ENCODE peak calls at places on chromosomes 11 and 22, in eight cellular contexts. Q, V, J, E, B, G, S and O are unnamed samples.

GRCh38 chr11:128765571-128766530 is 72.0 kb downstream of the FLI1 start:
- DNase-seq in Q (no peak), V (no peak), J (no peak), E (no peak), B (no peak), G (no peak), S (no peak), O (no peak)

GRCh38 chr11:287821-288327 is 1.1 kb upstream of the PGGHG start:
- DNase-seq in Q (no peak), V (no peak), J (no peak), E (no peak), B (no peak), G (no peak), S (no peak), O (no peak)

GRCh38 chr22:35997438-35997837 is 31.2 kb downstream of the RBFOX2 start:
- DNase-seq in Q (no peak), V (no peak), J (no peak), E (no peak), B (no peak), G (no peak), S (no peak), O (no peak)

GRCh38 chr11:32219320-32219719 is 128.4 kb downstream of the RCN1 start:
- DNase-seq in Q (no peak), V (no peak), J (no peak), E (no peak), B (no peak), G (no peak), S (no peak), O (no peak)

GRCh38 chr11:110059706-110060430 is 33.3 kb upstream of the ZC3H12C start:
- DNase-seq in Q (no peak), V (no peak), J (no peak), E (no peak), B (peak; percentile 51), G (peak; percentile 38), S (no peak), O (no peak)

GRCh38 chr11:67484847-67485311 is 2.1 kb downstream of the AIP start:
- DNase-seq in Q (no peak), V (no peak), J (no peak), E (no peak), B (no peak), G (no peak), S (no peak), O (no peak)

GRCh38 chr11:17720796-17721171 is 1.4 kb downstream of the MYOD1 start:
- DNase-seq in Q (peak; percentile 47), V (no peak), J (no peak), E (no peak), B (no peak), G (peak; percentile 61), S (no peak), O (no peak)

GRCh38 chr22:44723801-44724200 is 21.8 kb downstream of the PRR5 start:
- DNase-seq in Q (peak; percentile 44), V (peak; percentile 32), J (no peak), E (no peak), B (peak; percentile 46), G (peak; percentile 40), S (no peak), O (no peak)

GRCh38 chr11:73189315-73189714 is 28.8 kb upstream of the P2RY2 start:
- DNase-seq in Q (no peak), V (no peak), J (no peak), E (no peak), B (no peak), G (no peak), S (no peak), O (no peak)